ENCODE peak calls at places on chromosomes 2 and 18, in ten cellular contexts. F is RWPE1, Q is foreskin fibroblast, I is GF-D8, E is T-cell, K is HTR-8/SVneo, C is H54, P is NCI-H1694, A is posterior cingulate gyrus, M is pancreas. U is an unnamed sample.

GRCh38 chr2:140695163-140695562 is 1435.7 kb downstream of the LRP1B start:
- DNase-seq in F (no peak), P (no peak), M (no peak), I (no peak), Q (peak), C (peak), A (no peak), K (no peak), E (no peak), U (peak)

GRCh38 chr2:45786831-45787357 is 135.4 kb downstream of the PRKCE start:
- DNase-seq in A (no peak), M (no peak), C (no peak), P (no peak), F (no peak), E (no peak), Q (no peak), I (no peak), K (no peak), U (peak)

GRCh38 chr2:74471332-74472065 is 981 bp downstream of the MRPL53 start:
- DNase-seq in M (no peak), I (no peak), C (no peak), E (no peak), F (no peak), K (no peak), Q (no peak), P (no peak), A (no peak), U (no peak)

GRCh38 chr2:14567561-14567960 is 65.0 kb upstream of the LRATD1 start:
- DNase-seq in E (no peak), K (no peak), M (no peak), A (no peak), P (no peak), C (no peak), Q (no peak), I (no peak), F (peak), U (peak)

GRCh38 chr18:21741511-21742322 is 1.1 kb downstream of the MIB1 start:
- DNase-seq in F (no peak), I (no peak), P (no peak), E (no peak), M (peak), C (no peak), A (peak), Q (peak), K (no peak), U (peak)

GRCh38 chr2:26617259-26618083 is 23.7 kb downstream of the CIB4 start:
- DNase-seq in E (no peak), M (no peak), I (no peak), A (no peak), Q (no peak), C (no peak), P (no peak), K (no peak), F (no peak), U (no peak)

GRCh38 chr18:55585586-55586521 is 2.1 kb downstream of the TCF4 start:
- DNase-seq in I (no peak), P (peak), M (no peak), C (no peak), E (no peak), F (no peak), A (no peak), Q (no peak), K (no peak), U (no peak)

GRCh38 chr2:43217228-43218220 is 8.9 kb downstream of the ZFP36L2 start:
- DNase-seq in P (no peak), M (no peak), E (no peak), Q (no peak), K (no peak), I (no peak), A (peak), F (no peak), C (no peak), U (no peak)

GRCh38 chr2:165796129-165796528 is 2.1 kb upstream of the GALNT3 start:
- DNase-seq in P (no peak), I (peak), K (no peak), Q (no peak), A (no peak), C (no peak), F (no peak), E (no peak), M (no peak), U (no peak)

GRCh38 chr2:6940820-6941219 is 23.6 kb downstream of the RNF144A start:
- DNase-seq in Q (no peak), I (no peak), A (no peak), P (no peak), M (no peak), K (no peak), E (no peak), C (no peak), F (no peak), U (no peak)

GRCh38 chr2:217449436-217449835 is 553.4 kb downstream of the TNS1 start:
- DNase-seq in M (no peak), A (no peak), Q (no peak), P (no peak), E (no peak), F (no peak), C (no peak), I (no peak), K (no peak), U (no peak)